ENCODE peak calls at places on chromosomes 7 and 10, in eight cellular contexts. D is activated T-cell treated with anti-CD3 and anti-CD28 coated beads for 48 hours, K is T-helper 17 cell, R is ovary, Q is posterior cingulate gyrus, U is EL, O is cardiac muscle cell, L is tibial nerve. C is an unnamed sample.

GRCh38 chr7:117188949-117189348 is 133.9 kb downstream of the WNT2 start:
- DNase-seq in D (no peak), K (no peak), R (no peak), Q (no peak), U (peak; percentile 43), O (no peak), L (no peak), C (no peak)

GRCh38 chr7:1345796-1346532 is 113.3 kb downstream of the UNCX start:
- DNase-seq in D (no peak), K (no peak), R (no peak), Q (no peak), U (no peak), O (no peak), L (no peak), C (no peak)

GRCh38 chr10:22962817-22963216 is 35.0 kb downstream of the ARMC3 start:
- DNase-seq in D (no peak), K (no peak), R (no peak), Q (no peak), U (no peak), O (no peak), L (no peak), C (no peak)

GRCh38 chr10:114519756-114520288 is 115.5 kb upstream of the AFAP1L2 start:
- DNase-seq in D (no peak), K (no peak), R (no peak), Q (no peak), U (no peak), O (no peak), L (no peak), C (no peak)

GRCh38 chr10:128295003-128295402 is 168.8 kb upstream of the MKI67 start:
- DNase-seq in D (no peak), K (no peak), R (no peak), Q (no peak), U (no peak), O (no peak), L (no peak), C (no peak)

GRCh38 chr7:10022957-10023356 is 950.7 kb upstream of the PHF14 start:
- DNase-seq in D (no peak), K (no peak), R (no peak), Q (peak; percentile 10), U (no peak), O (no peak), L (no peak), C (no peak)

GRCh38 chr7:14858410-14858809 is 44.1 kb downstream of the DGKB start:
- DNase-seq in D (no peak), K (no peak), R (no peak), Q (no peak), U (no peak), O (no peak), L (no peak), C (no peak)

GRCh38 chr7:18715988-18716387 is 220.4 kb downstream of the HDAC9 start:
- DNase-seq in D (no peak), K (no peak), R (no peak), Q (no peak), U (no peak), O (peak; percentile 8), L (no peak), C (no peak)

GRCh38 chr7:7799138-7799537 is 80.7 kb upstream of the RPA3 start:
- DNase-seq in D (no peak), K (no peak), R (no peak), Q (no peak), U (peak; percentile 7), O (no peak), L (no peak), C (no peak)

GRCh38 chr7:154308928-154309327 is 256.7 kb downstream of the DPP6 start:
- DNase-seq in D (no peak), K (no peak), R (no peak), Q (no peak), U (no peak), O (no peak), L (no peak), C (no peak)

GRCh38 chr10:72505435-72505834 is 120.4 kb downstream of the MICU1 start:
- DNase-seq in D (no peak), K (no peak), R (no peak), Q (no peak), U (no peak), O (no peak), L (no peak), C (no peak)

GRCh38 chr10:89954787-89955566 is 253.6 kb downstream of the KIF20B start:
- DNase-seq in D (no peak), K (no peak), R (no peak), Q (no peak), U (no peak), O (peak; percentile 29), L (no peak), C (no peak)

GRCh38 chr10:28393956-28394568 is 91.2 kb upstream of the MPP7 start:
- DNase-seq in D (peak; percentile 39), K (peak; percentile 37), R (peak; percentile 55), Q (peak; percentile 56), U (peak; percentile 69), O (peak; percentile 72), L (peak; percentile 30), C (peak; percentile 74)

GRCh38 chr10:14879055-14879800 is 562 bp downstream of the SUV39H2 start:
- DNase-seq in D (peak; percentile 32), K (peak; percentile 39), R (no peak), Q (no peak), U (peak; percentile 43), O (peak; percentile 26), L (no peak), C (peak; percentile 10)

GRCh38 chr7:35734001-35734483 is 39.1 kb upstream of the HERPUD2 start:
- DNase-seq in D (no peak), K (no peak), R (no peak), Q (no peak), U (no peak), O (no peak), L (no peak), C (no peak)

GRCh38 chr7:37377231-37377630 is 71.4 kb downstream of the ELMO1 start:
- DNase-seq in D (no peak), K (no peak), R (no peak), Q (no peak), U (no peak), O (no peak), L (no peak), C (no peak)

GRCh38 chr7:158272509-158273137 is 315.0 kb downstream of the PTPRN2 start:
- DNase-seq in D (no peak), K (no peak), R (no peak), Q (no peak), U (no peak), O (no peak), L (no peak), C (no peak)

GRCh38 chr10:28774051-28774995 is 97.0 kb downstream of the BAMBI start:
- DNase-seq in D (no peak), K (no peak), R (no peak), Q (no peak), U (peak; percentile 35), O (no peak), L (no peak), C (no peak)

GRCh38 chr7:19392246-19392645 is 247.0 kb upstream of the FERD3L start:
- DNase-seq in D (no peak), K (no peak), R (no peak), Q (no peak), U (peak; percentile 83), O (no peak), L (no peak), C (no peak)

GRCh38 chr7:25795824-25796235 is 356.2 kb upstream of the NFE2L3 start:
- DNase-seq in D (no peak), K (no peak), R (no peak), Q (no peak), U (peak; percentile 52), O (peak; percentile 5), L (no peak), C (no peak)

GRCh38 chr10:93413252-93413689 is 68.9 kb downstream of the MYOF start:
- DNase-seq in D (peak; percentile 5), K (no peak), R (no peak), Q (no peak), U (no peak), O (peak; percentile 58), L (no peak), C (no peak)

GRCh38 chr7:68717176-68717575 is 881.1 kb upstream of the AUTS2 start:
- DNase-seq in D (no peak), K (no peak), R (no peak), Q (no peak), U (no peak), O (no peak), L (no peak), C (no peak)

GRCh38 chr10:86861351-86861750 is 96.1 kb downstream of the MMRN2 start:
- DNase-seq in D (no peak), K (no peak), R (no peak), Q (no peak), U (no peak), O (no peak), L (no peak), C (no peak)